ENCODE peak calls at places on chromosome 15, in eight cellular contexts. O, K, J, Z, D, U, R and C are unnamed samples.

GRCh38 chr15:41377978-41378377 is 24.3 kb downstream of the NDUFAF1 start:
- DNase-seq in O (no peak), K (no peak), J (no peak), Z (no peak), D (no peak), U (no peak), R (no peak), C (no peak)

GRCh38 chr15:68599560-68600071 is 20.8 kb downstream of the CORO2B start:
- DNase-seq in O (no peak), K (peak; percentile 97), J (peak; percentile 75), Z (no peak), D (peak; percentile 91), U (peak; percentile 91), R (peak; percentile 43), C (peak; percentile 48)

GRCh38 chr15:75223688-75224087 is 22.0 kb downstream of the C15orf39 start:
- DNase-seq in O (no peak), K (no peak), J (no peak), Z (no peak), D (no peak), U (no peak), R (no peak), C (no peak)

GRCh38 chr15:71706461-71707229 is 103.7 kb upstream of the NR2E3 start:
- DNase-seq in O (no peak), K (no peak), J (no peak), Z (no peak), D (no peak), U (no peak), R (no peak), C (no peak)

GRCh38 chr15:33506781-33507180 is 196.0 kb downstream of the RYR3 start:
- DNase-seq in O (no peak), K (no peak), J (peak; percentile 28), Z (peak; percentile 2), D (peak; percentile 20), U (no peak), R (no peak), C (no peak)

GRCh38 chr15:40500584-40501330 is 30.0 kb downstream of the CHST14 start:
- DNase-seq in O (no peak), K (no peak), J (peak; percentile 66), Z (no peak), D (no peak), U (no peak), R (no peak), C (no peak)

GRCh38 chr15:44536298-44536961 is 517 bp upstream of the EIF3J start:
- DNase-seq in O (no peak), K (peak; percentile 95), J (peak; percentile 68), Z (peak; percentile 43), D (peak; percentile 95), U (peak; percentile 97), R (peak; percentile 86), C (peak; percentile 62)

GRCh38 chr15:69616558-69616957 is 163.9 kb downstream of the RPLP1 start:
- DNase-seq in O (no peak), K (no peak), J (no peak), Z (no peak), D (no peak), U (no peak), R (no peak), C (no peak)

GRCh38 chr15:98983333-98983732 is 24.3 kb downstream of the PGPEP1L start:
- DNase-seq in O (no peak), K (no peak), J (peak; percentile 84), Z (peak; percentile 34), D (no peak), U (no peak), R (no peak), C (no peak)

GRCh38 chr15:36579792-36580431 is 486 bp downstream of the CDIN1 start:
- DNase-seq in O (no peak), K (no peak), J (no peak), Z (no peak), D (no peak), U (no peak), R (no peak), C (no peak)

GRCh38 chr15:61613138-61613537 is 384.0 kb upstream of the RORA start:
- DNase-seq in O (no peak), K (no peak), J (no peak), Z (no peak), D (no peak), U (no peak), R (no peak), C (no peak)